ENCODE peak calls at places on chromosomes 13 and 19, in ten cellular contexts. B, W, M, R, V, P, H, J, S and X are unnamed samples.

GRCh38 chr13:113945857-113946408 is 27.9 kb downstream of the C13orf46 start:
- DNase-seq in S (no peak), B (no peak), J (no peak), V (no peak), H (no peak), W (no peak), P (peak), M (no peak), R (no peak), X (no peak)

GRCh38 chr19:30046522-30046921 is 104.5 kb downstream of the URI1 start:
- DNase-seq in H (no peak), J (peak), S (peak), V (no peak), W (no peak), M (no peak), P (no peak), B (peak), R (peak), X (peak)

GRCh38 chr19:6599866-6600454 is 9.0 kb upstream of the CD70 start:
- DNase-seq in H (no peak), J (no peak), B (no peak), P (no peak), W (no peak), V (no peak), R (no peak), M (no peak), S (no peak), X (no peak)

GRCh38 chr13:38542601-38543000 is 144.3 kb upstream of the FREM2 start:
- DNase-seq in R (peak), H (peak), M (no peak), V (no peak), J (no peak), S (no peak), W (no peak), P (no peak), B (no peak), X (no peak)

GRCh38 chr19:1286859-1287621 is 1.4 kb downstream of the EFNA2 start:
- DNase-seq in P (no peak), B (no peak), M (no peak), J (no peak), R (no peak), W (no peak), S (no peak), V (no peak), H (no peak), X (no peak)

GRCh38 chr19:27860309-27860934 is 1352.5 kb downstream of the UQCRFS1 start:
- DNase-seq in M (no peak), B (no peak), P (no peak), V (no peak), W (no peak), R (no peak), S (no peak), H (no peak), J (no peak), X (no peak)

GRCh38 chr13:39577833-39578232 is 25.2 kb downstream of the LHFPL6 start:
- DNase-seq in R (no peak), W (no peak), H (no peak), M (no peak), B (no peak), S (no peak), P (no peak), J (peak), V (no peak), X (no peak)

GRCh38 chr13:60351326-60351725 is 45.7 kb upstream of the TDRD3 start:
- DNase-seq in B (no peak), J (no peak), V (no peak), P (no peak), W (peak), H (peak), M (peak), S (peak), R (peak), X (no peak)

GRCh38 chr19:3618144-3618810 is 8.3 kb downstream of the CACTIN start:
- DNase-seq in R (peak), V (no peak), W (peak), S (peak), J (peak), H (no peak), P (peak), B (no peak), M (peak), X (no peak)

GRCh38 chr19:13260883-13261653 is 110.9 kb downstream of the IER2 start:
- DNase-seq in W (peak), J (no peak), H (peak), S (peak), B (no peak), R (peak), P (no peak), M (peak), V (no peak), X (no peak)

GRCh38 chr19:37251308-37252229 is 33.6 kb downstream of the ZNF383 start:
- DNase-seq in V (peak), H (peak), B (peak), S (peak), J (no peak), W (peak), R (peak), M (peak), P (peak), X (peak)

GRCh38 chr13:85665286-85665685 is 133.9 kb downstream of the SLITRK6 start:
- DNase-seq in R (no peak), W (no peak), S (peak), B (no peak), V (peak), M (no peak), H (peak), P (no peak), J (no peak), X (no peak)

GRCh38 chr19:44552324-44552723 is 22.8 kb upstream of the CEACAM20 start:
- DNase-seq in W (peak), J (peak), R (peak), P (no peak), V (no peak), S (no peak), M (peak), B (peak), H (peak), X (no peak)

GRCh38 chr13:43551897-43552456 is 234.8 kb downstream of the ENOX1 start:
- DNase-seq in W (no peak), P (no peak), J (no peak), V (no peak), B (no peak), R (no peak), H (no peak), S (no peak), M (no peak), X (no peak)

GRCh38 chr13:92838786-92839185 is 387.8 kb upstream of the GPC6 start:
- DNase-seq in M (peak), H (peak), S (peak), P (no peak), J (no peak), B (no peak), V (no peak), W (peak), R (peak), X (no peak)

GRCh38 chr13:39402221-39402620 is 200.8 kb downstream of the LHFPL6 start:
- DNase-seq in V (no peak), R (no peak), J (no peak), H (no peak), B (no peak), S (no peak), M (no peak), W (no peak), P (no peak), X (no peak)

GRCh38 chr19:45179063-45179847 is 671 bp downstream of the BLOC1S3 start:
- DNase-seq in J (no peak), W (peak), P (peak), S (peak), M (peak), B (no peak), R (peak), H (peak), V (no peak), X (no peak)

GRCh38 chr19:30719189-30719990 is 347.2 kb downstream of the ZNF536 start:
- DNase-seq in J (no peak), H (peak), B (no peak), M (peak), W (peak), S (no peak), R (peak), V (no peak), P (peak), X (peak)

GRCh38 chr19:32404213-32404938 is 1.2 kb upstream of the DPY19L3 start:
- DNase-seq in H (no peak), J (no peak), R (peak), P (no peak), B (no peak), M (no peak), V (no peak), W (no peak), S (no peak), X (no peak)

GRCh38 chr13:106132216-106132615 is 403.2 kb downstream of the EFNB2 start:
- DNase-seq in W (no peak), M (no peak), P (no peak), V (no peak), R (no peak), J (no peak), H (no peak), S (no peak), B (no peak), X (no peak)

GRCh38 chr13:60974296-60974695 is 441.4 kb downstream of the PCDH20 start:
- DNase-seq in S (no peak), H (no peak), V (no peak), B (no peak), W (no peak), M (no peak), R (no peak), J (no peak), P (no peak), X (no peak)

GRCh38 chr13:57631607-57632275 is at the start of gene PCDH17:
- DNase-seq in J (no peak), S (no peak), H (peak), R (peak), M (peak), V (peak), B (no peak), P (peak), W (peak), X (peak)

GRCh38 chr19:19900124-19900523 is 622 bp upstream of the ZNF93 start:
- DNase-seq in S (peak), H (peak), R (peak), M (peak), J (no peak), B (no peak), P (no peak), V (no peak), W (peak), X (peak)

GRCh38 chr19:4911786-4912672 is 2.7 kb downstream of the UHRF1 start:
- DNase-seq in W (peak), H (peak), P (peak), S (peak), V (peak), R (peak), B (peak), J (peak), M (peak), X (peak)

GRCh38 chr13:47798906-47799305 is 202.2 kb downstream of the SUCLA2 start:
- DNase-seq in P (no peak), R (peak), M (peak), J (no peak), B (no peak), V (no peak), H (peak), S (peak), W (peak), X (no peak)

GRCh38 chr19:23095406-23095805 is 21.4 kb upstream of the ZNF730 start:
- DNase-seq in P (no peak), W (no peak), R (no peak), B (no peak), H (no peak), J (no peak), V (no peak), M (no peak), S (no peak), X (no peak)

GRCh38 chr13:90105881-90106496 is 1241.5 kb upstream of the MIR17HG start:
- DNase-seq in J (no peak), W (peak), S (no peak), H (peak), B (no peak), P (no peak), V (no peak), R (peak), M (peak), X (no peak)

GRCh38 chr13:36105726-36106125 is 25.5 kb downstream of the DCLK1 start:
- DNase-seq in H (no peak), P (no peak), V (no peak), W (no peak), R (no peak), J (no peak), B (no peak), M (no peak), S (no peak), X (no peak)

GRCh38 chr13:41402695-41403511 is 54.4 kb upstream of the RGCC start:
- DNase-seq in S (no peak), V (no peak), H (no peak), R (no peak), P (no peak), M (no peak), W (no peak), J (no peak), B (peak), X (no peak)

GRCh38 chr19:1522061-1522460 is 1.8 kb upstream of the PLK5 start:
- DNase-seq in P (no peak), B (no peak), H (no peak), J (no peak), S (no peak), M (peak), R (no peak), W (no peak), V (no peak), X (no peak)

GRCh38 chr19:45200614-45201013 is 22.0 kb downstream of the BLOC1S3 start:
- DNase-seq in W (peak), B (no peak), R (peak), M (peak), P (no peak), V (no peak), J (no peak), S (peak), H (peak), X (no peak)

GRCh38 chr19:10497371-10497770 is 5.8 kb downstream of the KEAP1 start:
- DNase-seq in J (no peak), B (no peak), V (no peak), P (no peak), M (no peak), S (no peak), H (no peak), W (no peak), R (no peak), X (no peak)

GRCh38 chr13:58531614-58532013 is 900.1 kb downstream of the PCDH17 start:
- DNase-seq in S (no peak), V (no peak), H (no peak), J (no peak), M (no peak), R (no peak), P (no peak), B (no peak), W (no peak), X (no peak)

GRCh38 chr19:5694952-5695648 is 5.0 kb downstream of the RPL36 start:
- DNase-seq in H (no peak), J (no peak), R (no peak), P (no peak), V (no peak), B (no peak), M (no peak), S (no peak), W (no peak), X (no peak)

GRCh38 chr19:39351537-39352037 is 9.4 kb downstream of the SAMD4B start:
- DNase-seq in H (no peak), M (no peak), B (no peak), W (peak), R (peak), S (peak), V (no peak), P (no peak), J (peak), X (peak)

GRCh38 chr19:17441241-17442135 is 7.0 kb downstream of the TMEM221 start:
- DNase-seq in R (peak), B (no peak), H (peak), S (no peak), P (no peak), M (peak), W (peak), J (peak), V (no peak), X (peak)

GRCh38 chr19:3062165-3063105 is at the start of gene TLE5:
- DNase-seq in V (peak), P (peak), H (peak), M (peak), J (peak), S (no peak), B (no peak), W (peak), R (peak), X (peak)

GRCh38 chr13:100668408-100668807 is 6.2 kb downstream of the TMTC4 start:
- DNase-seq in M (peak), W (peak), P (no peak), R (peak), V (no peak), J (no peak), H (peak), B (no peak), S (peak), X (no peak)

GRCh38 chr13:113086991-113087922 is 18.3 kb upstream of the F7 start:
- DNase-seq in W (no peak), M (no peak), V (no peak), H (no peak), B (no peak), P (peak), J (no peak), S (no peak), R (no peak), X (no peak)